ENCODE peak calls at places on chromosomes 1 and 21, in five cellular contexts. F is NCI-H748 treated with DMSO at 0.1 percent for 48 hours, R is HuH-7.5, S is Caki2, K is Ammon's horn. Z is an unnamed sample.
A peak's percentile ranks its signal among the peaks of the same experiment; 100 is the strongest.

GRCh38 chr1:235844776-235845175 is 21.9 kb downstream of the LYST start:
- DNase-seq in S (no peak), F (no peak), R (no peak), K (no peak), Z (no peak)

GRCh38 chr1:89822109-89822962 is 1.5 kb downstream of the LRRC8D start:
- DNase-seq in S (no peak), R (no peak), F (no peak), K (no peak), Z (no peak)

GRCh38 chr1:231611851-231612250 is 14.7 kb upstream of the DISC1 start:
- DNase-seq in F (no peak), R (no peak), K (no peak), S (no peak), Z (no peak)

GRCh38 chr1:226109829-226110248 is 47.3 kb downstream of the H3-3A start:
- DNase-seq in S (peak; percentile 78), K (peak; percentile 95), R (peak; percentile 98), F (peak; percentile 14), Z (peak; percentile 86)

GRCh38 chr21:15514073-15514946 is 215.5 kb upstream of the USP25 start:
- DNase-seq in F (no peak), K (peak; percentile 46), S (no peak), R (peak; percentile 6), Z (no peak)

GRCh38 chr1:26360051-26360806 is 6.3 kb upstream of the CRYBG2 start:
- DNase-seq in K (no peak), S (no peak), R (no peak), F (no peak), Z (peak; percentile 42)

GRCh38 chr1:48776400-48777218 is at the start of gene BEND5:
- DNase-seq in R (no peak), S (no peak), K (peak; percentile 86), F (peak; percentile 78), Z (peak; percentile 83)

GRCh38 chr1:63868220-63868897 is 94.5 kb downstream of the ROR1 start:
- DNase-seq in R (no peak), S (peak; percentile 41), K (no peak), F (no peak), Z (no peak)

GRCh38 chr1:155073377-155074272 is 5.0 kb upstream of the EFNA3 start:
- DNase-seq in R (no peak), F (no peak), K (no peak), S (no peak), Z (no peak)

GRCh38 chr1:153597206-153597605 is 15.7 kb downstream of the S100A16 start:
- DNase-seq in R (no peak), F (no peak), K (no peak), S (no peak), Z (no peak)

GRCh38 chr1:243447342-243447741 is 191.5 kb downstream of the SDCCAG8 start:
- DNase-seq in R (no peak), S (no peak), K (no peak), F (no peak), Z (no peak)

GRCh38 chr1:207022996-207023679 is 9.4 kb downstream of the C1orf116 start:
- DNase-seq in S (no peak), R (no peak), K (no peak), F (no peak), Z (no peak)

GRCh38 chr1:35850051-35850450 is 33.0 kb upstream of the AGO1 start:
- DNase-seq in R (no peak), S (no peak), K (no peak), F (no peak), Z (no peak)

GRCh38 chr1:204791453-204792366 is 79.0 kb upstream of the NFASC start:
- DNase-seq in K (peak; percentile 53), F (no peak), R (peak; percentile 57), S (peak; percentile 30), Z (peak; percentile 79)

GRCh38 chr1:196779093-196779492 is 4.5 kb downstream of the CFHR3 start:
- DNase-seq in S (no peak), F (no peak), R (no peak), K (no peak), Z (no peak)

GRCh38 chr1:212459656-212460055 is 26.9 kb downstream of the NENF start:
- DNase-seq in F (no peak), K (peak; percentile 89), S (no peak), R (no peak), Z (no peak)

GRCh38 chr1:173161510-173162221 is 45.5 kb downstream of the TNFSF4 start:
- DNase-seq in F (no peak), R (no peak), K (no peak), S (no peak), Z (no peak)

GRCh38 chr1:226697608-226698544 is 41.2 kb downstream of the ITPKB start:
- DNase-seq in S (no peak), R (no peak), K (no peak), F (no peak), Z (no peak)